ENCODE peak calls at places on chromosomes 3 and 15, in five cellular contexts. T is activated naive CD8-positive, alpha-beta T cell treated with anti-CD3 and anti-CD28 coated beads, Interleukin-2, amount 50 U/mL, for 16 hours; U is activated naive CD4-positive, alpha-beta T cell; H is dorsolateral prefrontal cortex; Y is activated CD8-positive, alpha-beta memory T cell treated with anti-CD3 and anti-CD28 coated beads for 24 hours. M is an unnamed sample.

GRCh38 chr3:49668861-49669260 is 5.3 kb upstream of the APEH start:
- DNase-seq in T (no peak), U (no peak), H (no peak), Y (no peak), M (no peak)

GRCh38 chr3:183455064-183455463 is 26.6 kb upstream of the MCF2L2 start:
- DNase-seq in T (no peak), U (no peak), H (no peak), Y (no peak), M (no peak)

GRCh38 chr3:52895416-52895815 is 1.9 kb downstream of the STIMATE start:
- DNase-seq in T (no peak), U (no peak), H (no peak), Y (no peak), M (no peak)

GRCh38 chr3:8554725-8555621 is 53.4 kb downstream of the LMCD1 start:
- DNase-seq in T (no peak), U (no peak), H (no peak), Y (no peak), M (no peak)

GRCh38 chr15:93127286-93127685 is 38.3 kb upstream of the RGMA start:
- DNase-seq in T (no peak), U (no peak), H (no peak), Y (no peak), M (no peak)

GRCh38 chr3:140270329-140270728 is 335.3 kb downstream of the CLSTN2 start:
- DNase-seq in T (no peak), U (no peak), H (no peak), Y (no peak), M (no peak)

GRCh38 chr3:75262661-75263060 is 401.5 kb upstream of the FRG2C start:
- DNase-seq in T (no peak), U (no peak), H (no peak), Y (no peak), M (no peak)

GRCh38 chr3:40661285-40661684 is 136.5 kb downstream of the ZNF621 start:
- DNase-seq in T (no peak), U (no peak), H (no peak), Y (no peak), M (no peak)

GRCh38 chr15:71686221-71687050 is 123.9 kb upstream of the NR2E3 start:
- DNase-seq in T (no peak), U (no peak), H (no peak), Y (no peak), M (no peak)

GRCh38 chr3:55409802-55410201 is 77.3 kb downstream of the WNT5A start:
- DNase-seq in T (no peak), U (no peak), H (no peak), Y (no peak), M (no peak)

M was measured in GM12865.